ENCODE peak calls at places on chromosomes 4 and X, in six cellular contexts. Y, G, M, K, H and A are unnamed samples.
A peak's percentile ranks its signal among the peaks of the same experiment; 100 is the strongest.

GRCh38 chr4:101471201-101471600 is 123.9 kb upstream of the PPP3CA start:
- DNase-seq in Y (no peak), G (no peak), M (no peak), K (no peak), H (no peak), A (no peak)

GRCh38 chrX:72048515-72049455 is 82.9 kb downstream of the RTL5 start:
- DNase-seq in Y (no peak), G (no peak), M (no peak), K (no peak), H (no peak), A (peak; percentile 18)

GRCh38 chrX:76657499-76657898 is 230.0 kb downstream of the MAGEE1 start:
- DNase-seq in Y (no peak), G (no peak), M (no peak), K (no peak), H (no peak), A (no peak)

GRCh38 chr4:174222266-174222872 is 61.1 kb downstream of the FBXO8 start:
- DNase-seq in Y (no peak), G (no peak), M (no peak), K (no peak), H (no peak), A (no peak)

GRCh38 chr4:109730294-109731051 is 603 bp upstream of the PLA2G12A start:
- DNase-seq in Y (no peak), G (peak; percentile 56), M (peak; percentile 59), K (peak; percentile 50), H (peak; percentile 65), A (no peak)

GRCh38 chrX:109732319-109732779 is 708 bp downstream of the ACSL4 start:
- DNase-seq in Y (peak; percentile 22), G (no peak), M (no peak), K (no peak), H (no peak), A (peak; percentile 17)

GRCh38 chr4:184548651-184549341 is 74.4 kb upstream of the IRF2 start:
- DNase-seq in Y (no peak), G (no peak), M (no peak), K (no peak), H (no peak), A (no peak)

GRCh38 chr4:89119836-89120235 is 8.5 kb downstream of the TIGD2 start:
- DNase-seq in Y (no peak), G (no peak), M (no peak), K (no peak), H (no peak), A (no peak)

GRCh38 chr4:85842540-85842939 is 367.6 kb downstream of the ARHGAP24 start:
- DNase-seq in Y (no peak), G (no peak), M (peak; percentile 44), K (no peak), H (peak; percentile 37), A (no peak)

GRCh38 chr4:170248576-170248975 is 158.8 kb upstream of the AADAT start:
- DNase-seq in Y (no peak), G (no peak), M (no peak), K (no peak), H (no peak), A (no peak)
- TF ChIP-seq CTCF in Y (no peak), G (no peak), M (no peak), K (no peak), H (no peak), A (no peak)

GRCh38 chr4:142351958-142352357 is 494.1 kb downstream of the INPP4B start:
- DNase-seq in Y (no peak), G (no peak), M (no peak), K (no peak), H (no peak), A (no peak)
- TF ChIP-seq CTCF in Y (no peak), G (no peak), M (no peak), K (no peak), H (no peak), A (no peak)

DNA sequence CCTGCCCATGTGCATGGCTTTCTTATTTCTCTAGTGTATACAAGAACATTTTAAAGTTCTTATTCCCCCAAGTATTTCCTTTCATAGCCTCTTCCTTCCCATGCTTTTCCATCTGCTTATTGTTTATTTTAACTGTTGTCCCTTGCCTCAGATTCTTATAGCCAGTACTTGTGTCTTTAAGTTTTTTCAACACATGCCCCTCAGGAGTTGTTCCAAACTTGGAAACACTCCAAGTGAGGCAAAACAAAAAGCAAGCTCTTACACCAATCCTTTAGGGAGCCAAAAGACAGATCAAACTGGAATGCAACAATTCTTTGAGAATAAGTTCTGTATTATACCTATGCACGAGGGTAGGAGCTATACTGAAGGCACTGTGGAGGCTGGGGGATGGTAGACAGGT is 222.0 kb upstream of the STK26 start:
- DNase-seq in Y (no peak), G (no peak), M (no peak), K (no peak), H (no peak), A (no peak)
- TF ChIP-seq CTCF in Y (no peak), G (no peak), M (no peak), K (no peak), H (no peak), A (no peak)

DNA sequence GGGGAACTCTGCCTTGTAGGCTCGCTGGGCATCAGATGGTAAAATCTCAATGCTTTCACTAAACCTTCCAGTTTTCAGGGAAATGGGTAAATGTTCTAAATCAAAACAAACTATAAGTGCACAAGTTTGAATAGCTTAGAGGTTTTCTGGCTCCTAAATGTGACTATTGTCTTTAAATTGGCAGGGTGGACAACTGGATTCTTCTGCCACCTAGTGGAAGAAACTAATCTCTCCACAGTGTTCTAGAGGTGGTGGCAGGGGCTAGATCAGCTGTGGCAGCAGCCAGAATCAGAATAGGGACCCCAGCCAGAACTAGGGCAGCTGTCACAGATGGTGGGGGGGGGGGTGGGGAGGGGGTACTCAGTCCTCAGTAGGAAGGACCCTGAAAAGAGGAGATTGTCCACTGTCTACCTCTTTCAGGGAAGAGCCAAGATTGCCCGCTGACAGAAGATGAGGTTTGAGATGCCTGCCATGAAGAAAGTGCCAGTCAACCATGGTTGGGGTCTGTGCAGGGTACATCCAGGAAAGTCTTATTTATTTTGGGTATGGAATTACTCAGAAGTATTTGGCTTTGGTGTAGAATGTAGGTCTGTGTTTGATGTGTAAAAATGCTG is 201.4 kb downstream of the CCNG2 start:
- DNase-seq in Y (peak; percentile 36), G (no peak), M (no peak), K (peak; percentile 22), H (no peak), A (no peak)
- TF ChIP-seq CTCF in Y (peak; percentile 71), G (peak; percentile 61), M (peak; percentile 52), K (peak; percentile 55), H (peak; percentile 72), A (no peak)

GRCh38 chr4:53693408-53693807 is 102.1 kb upstream of the LNX1 start:
- DNase-seq in Y (no peak), G (no peak), M (no peak), K (no peak), H (no peak), A (no peak)

GRCh38 chr4:53695540-53696463 is 104.5 kb upstream of the LNX1 start:
- DNase-seq in Y (no peak), G (no peak), M (no peak), K (no peak), H (no peak), A (no peak)

GRCh38 chr4:53694666-53695065 is 103.4 kb upstream of the LNX1 start:
- DNase-seq in Y (no peak), G (no peak), M (no peak), K (no peak), H (no peak), A (no peak)

GRCh38 chr4:53693909-53694308 is 102.6 kb upstream of the LNX1 start:
- DNase-seq in Y (no peak), G (no peak), M (no peak), K (peak; percentile 10), H (no peak), A (no peak)

DNA sequence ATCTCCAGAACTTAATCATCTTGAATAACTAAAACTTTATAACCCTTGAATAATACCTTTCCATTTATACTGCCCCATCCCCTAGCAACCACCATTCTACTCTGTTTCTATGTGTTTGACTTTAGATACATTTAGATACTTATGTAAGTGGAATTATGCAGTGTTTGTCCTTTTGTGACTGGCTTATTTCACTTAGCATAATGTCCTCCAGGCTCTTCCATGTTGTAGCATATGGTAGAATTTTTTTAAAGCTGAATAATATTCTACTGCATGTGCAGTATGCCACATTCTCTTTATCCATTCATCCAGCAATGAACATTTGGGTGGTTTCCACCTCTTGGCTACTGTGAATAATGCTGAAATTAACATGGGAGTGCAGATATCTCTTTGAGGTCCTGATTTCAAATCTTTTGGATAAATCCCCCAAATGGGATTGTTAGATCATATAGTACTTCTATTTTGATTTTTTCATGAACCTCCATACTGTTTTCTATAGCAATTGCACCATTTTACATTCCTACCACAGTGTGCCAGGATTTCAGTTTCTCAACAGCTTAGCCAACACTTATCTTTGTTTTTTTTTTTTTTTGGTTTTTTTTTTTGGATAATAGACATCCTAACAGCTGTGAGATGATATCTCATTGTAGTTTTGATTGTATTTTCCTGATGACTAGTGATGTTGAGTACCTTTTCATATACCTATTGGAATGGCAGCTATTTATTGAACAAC is 105.8 kb upstream of the LNX1 start:
- DNase-seq in Y (no peak), G (no peak), M (no peak), K (no peak), H (no peak), A (no peak)
- TF ChIP-seq CTCF in Y (no peak), G (no peak), M (no peak), K (no peak), H (no peak), A (no peak)

GRCh38 chrX:78593701-78594100 is 65.4 kb downstream of the RTL3 start:
- DNase-seq in Y (no peak), G (no peak), M (no peak), K (no peak), H (no peak), A (no peak)

GRCh38 chrX:78592030-78592429 is 67.1 kb downstream of the RTL3 start:
- DNase-seq in Y (no peak), G (no peak), M (no peak), K (no peak), H (no peak), A (no peak)

DNA sequence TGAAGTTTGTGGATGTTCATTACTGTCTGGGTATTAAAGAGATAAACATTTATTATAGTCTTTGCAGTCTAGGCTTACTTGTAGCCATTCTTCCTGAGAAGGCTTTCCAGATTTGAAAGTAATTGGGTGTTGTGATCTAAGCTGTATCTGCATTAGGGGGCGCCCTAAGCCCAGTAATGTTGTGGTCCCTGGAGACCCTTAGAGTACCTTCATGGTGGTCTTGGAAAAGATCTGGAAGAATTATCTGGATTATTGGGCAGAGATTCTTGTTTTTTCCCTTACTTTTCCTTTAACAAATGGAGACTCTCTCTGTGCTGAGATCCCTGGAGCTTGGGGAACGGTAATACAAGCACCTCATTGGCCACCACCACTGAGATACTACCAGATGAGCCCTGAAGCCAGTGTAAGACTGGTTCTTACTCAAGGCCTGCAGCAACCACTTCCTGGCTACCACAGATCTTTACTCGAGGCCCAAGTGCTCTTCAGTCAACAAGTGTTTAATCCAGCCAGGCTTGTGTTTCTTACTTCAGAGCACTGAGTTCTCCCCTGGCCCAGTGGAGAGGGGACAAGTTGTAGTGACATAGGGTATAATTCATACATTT is 63.1 kb downstream of the RTL3 start:
- DNase-seq in Y (no peak), G (no peak), M (no peak), K (peak; percentile 40), H (no peak), A (no peak)
- TF ChIP-seq CTCF in Y (peak; percentile 21), G (peak; percentile 8), M (no peak), K (peak; percentile 38), H (no peak), A (no peak)

GRCh38 chrX:136767104-136767941 is 13.4 kb downstream of the ARHGEF6 start:
- DNase-seq in Y (peak; percentile 70), G (peak; percentile 69), M (peak; percentile 76), K (peak; percentile 63), H (peak; percentile 62), A (peak; percentile 26)
- TF ChIP-seq CTCF in Y (peak; percentile 37), G (peak; percentile 24), M (peak; percentile 26), K (no peak), H (no peak), A (no peak)